ENCODE peak calls at places on chromosomes 16 and 17, in six cellular contexts. One of them, this sample, is unnamed.

GRCh38 chr16:69691980-69692911 is 34.1 kb downstream of the NQO1 start:
- DNase-seq in cardiac muscle cell: peak; percentile 19
- DNase-seq in heart left ventricle: no peak
- DNase-seq in AG09309: no peak
- DNase-seq in A673: no peak
- DNase-seq in tibial artery: no peak
- DNase-seq in this sample: no peak

GRCh38 chr16:88466175-88466862 is 13.2 kb downstream of the ZFPM1 start:
- DNase-seq in cardiac muscle cell: no peak
- DNase-seq in heart left ventricle: no peak
- DNase-seq in AG09309: no peak
- DNase-seq in A673: no peak
- DNase-seq in tibial artery: no peak
- DNase-seq in this sample: no peak

GRCh38 chr17:17139972-17140589 is 66.1 kb downstream of the PLD6 start:
- DNase-seq in cardiac muscle cell: no peak
- DNase-seq in heart left ventricle: no peak
- DNase-seq in AG09309: no peak
- DNase-seq in A673: no peak
- DNase-seq in tibial artery: no peak
- DNase-seq in this sample: no peak

GRCh38 chr17:43547189-43547550 is 1.0 kb upstream of the ETV4 start:
- DNase-seq in cardiac muscle cell: no peak
- DNase-seq in heart left ventricle: no peak
- DNase-seq in AG09309: no peak
- DNase-seq in A673: no peak
- DNase-seq in tibial artery: no peak
- DNase-seq in this sample: no peak

GRCh38 chr17:36844601-36845000 is 92.7 kb upstream of the LHX1 start:
- DNase-seq in cardiac muscle cell: no peak
- DNase-seq in heart left ventricle: no peak
- DNase-seq in AG09309: no peak
- DNase-seq in A673: no peak
- DNase-seq in tibial artery: no peak
- DNase-seq in this sample: no peak

GRCh38 chr17:8408371-8408770 is 10.7 kb upstream of the RNF222 start:
- DNase-seq in cardiac muscle cell: no peak
- DNase-seq in heart left ventricle: no peak
- DNase-seq in AG09309: no peak
- DNase-seq in A673: no peak
- DNase-seq in tibial artery: peak; percentile 56
- DNase-seq in this sample: no peak

GRCh38 chr17:44001461-44001920 is 2.9 kb upstream of the NAGS start:
- DNase-seq in cardiac muscle cell: no peak
- DNase-seq in heart left ventricle: no peak
- DNase-seq in AG09309: no peak
- DNase-seq in A673: no peak
- DNase-seq in tibial artery: no peak
- DNase-seq in this sample: no peak

GRCh38 chr17:2022647-2023046 is 2.5 kb downstream of the RTN4RL1 start:
- DNase-seq in cardiac muscle cell: no peak
- DNase-seq in heart left ventricle: no peak
- DNase-seq in AG09309: no peak
- DNase-seq in A673: no peak
- DNase-seq in tibial artery: no peak
- DNase-seq in this sample: no peak

GRCh38 chr17:46975287-46975686 is 3.8 kb downstream of the RPRML start:
- DNase-seq in cardiac muscle cell: no peak
- DNase-seq in heart left ventricle: no peak
- DNase-seq in AG09309: no peak
- DNase-seq in A673: no peak
- DNase-seq in tibial artery: no peak
- DNase-seq in this sample: no peak

GRCh38 chr17:376936-377863 is 24.6 kb upstream of the RPH3AL start:
- DNase-seq in cardiac muscle cell: no peak
- DNase-seq in heart left ventricle: peak; percentile 66
- DNase-seq in AG09309: peak; percentile 25
- DNase-seq in A673: no peak
- DNase-seq in tibial artery: peak; percentile 17
- DNase-seq in this sample: no peak

GRCh38 chr16:87178977-87179376 is 138.2 kb downstream of the C16orf95 start:
- DNase-seq in cardiac muscle cell: peak; percentile 84
- DNase-seq in heart left ventricle: peak; percentile 79
- DNase-seq in AG09309: peak; percentile 16
- DNase-seq in A673: no peak
- DNase-seq in tibial artery: no peak
- DNase-seq in this sample: no peak

GRCh38 chr17:73317554-73318426 is 6.0 kb upstream of the CDC42EP4 start:
- DNase-seq in cardiac muscle cell: no peak
- DNase-seq in heart left ventricle: no peak
- DNase-seq in AG09309: no peak
- DNase-seq in A673: no peak
- DNase-seq in tibial artery: no peak
- DNase-seq in this sample: no peak

GRCh38 chr17:74192950-74193781 is 10.3 kb upstream of the RPL38 start:
- DNase-seq in cardiac muscle cell: no peak
- DNase-seq in heart left ventricle: peak; percentile 79
- DNase-seq in AG09309: no peak
- DNase-seq in A673: no peak
- DNase-seq in tibial artery: peak; percentile 83
- DNase-seq in this sample: peak; percentile 100

GRCh38 chr16:79629003-79629402 is 28.5 kb upstream of the MAF start:
- DNase-seq in cardiac muscle cell: no peak
- DNase-seq in heart left ventricle: no peak
- DNase-seq in AG09309: no peak
- DNase-seq in A673: no peak
- DNase-seq in tibial artery: no peak
- DNase-seq in this sample: no peak

GRCh38 chr16:79632289-79632688 is 31.8 kb upstream of the MAF start:
- DNase-seq in cardiac muscle cell: no peak
- DNase-seq in heart left ventricle: no peak
- DNase-seq in AG09309: no peak
- DNase-seq in A673: no peak
- DNase-seq in tibial artery: no peak
- DNase-seq in this sample: no peak

GRCh38 chr16:79627092-79627491 is 26.6 kb upstream of the MAF start:
- DNase-seq in cardiac muscle cell: no peak
- DNase-seq in heart left ventricle: no peak
- DNase-seq in AG09309: no peak
- DNase-seq in A673: no peak
- DNase-seq in tibial artery: no peak
- DNase-seq in this sample: no peak

GRCh38 chr16:79625738-79626137 is 25.2 kb upstream of the MAF start:
- DNase-seq in cardiac muscle cell: no peak
- DNase-seq in heart left ventricle: no peak
- DNase-seq in AG09309: no peak
- DNase-seq in A673: no peak
- DNase-seq in tibial artery: no peak
- DNase-seq in this sample: no peak

DNA sequence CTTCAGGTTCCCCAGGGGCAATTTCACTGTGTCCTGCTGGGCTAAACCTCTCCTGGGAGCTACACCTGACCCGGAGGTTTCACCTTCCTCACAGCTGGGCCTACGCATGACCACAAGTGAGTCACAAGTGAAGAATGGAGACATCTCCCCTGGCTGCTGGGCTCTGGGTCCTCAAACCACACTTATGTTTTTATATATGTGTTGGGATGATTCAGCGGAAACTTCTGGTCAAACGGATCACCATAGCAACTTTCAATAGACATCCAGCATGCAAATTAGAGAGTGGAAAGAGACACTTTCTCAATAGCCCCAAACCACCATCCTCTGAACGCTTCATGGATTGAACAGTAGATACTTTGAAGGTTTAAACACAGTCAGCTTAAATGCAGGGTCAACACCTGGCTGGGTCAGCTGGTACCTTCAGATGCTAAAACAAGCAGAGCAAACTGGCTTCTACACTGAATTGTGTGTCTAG is 28.0 kb upstream of the MAF start:
- DNase-seq in cardiac muscle cell: peak; percentile 9
- DNase-seq in heart left ventricle: no peak
- DNase-seq in AG09309: no peak
- DNase-seq in A673: no peak
- DNase-seq in tibial artery: no peak
- DNase-seq in this sample: no peak
- H3K4me3 ChIP-seq in cardiac muscle cell: no peak overlapping the region
- H3K4me3 ChIP-seq in heart left ventricle: no peak overlapping the region
- H3K4me3 ChIP-seq in AG09309: no peak overlapping the region
- H3K4me3 ChIP-seq in A673: no peak overlapping the region
- H3K4me3 ChIP-seq in tibial artery: no peak overlapping the region
- H3K4me3 ChIP-seq in this sample: no peak overlapping the region

GRCh38 chr16:979859-980594 is 1.5 kb upstream of the SOX8 start:
- DNase-seq in cardiac muscle cell: no peak
- DNase-seq in heart left ventricle: peak; percentile 61
- DNase-seq in AG09309: no peak
- DNase-seq in A673: no peak
- DNase-seq in tibial artery: no peak
- DNase-seq in this sample: no peak

GRCh38 chr16:982152-983043 is 828 bp downstream of the SOX8 start:
- DNase-seq in cardiac muscle cell: no peak
- DNase-seq in heart left ventricle: peak; percentile 60
- DNase-seq in AG09309: no peak
- DNase-seq in A673: no peak
- DNase-seq in tibial artery: no peak
- DNase-seq in this sample: no peak

GRCh38 chr16:983044-984030 is 1.8 kb downstream of the SOX8 start:
- DNase-seq in cardiac muscle cell: peak; percentile 10
- DNase-seq in heart left ventricle: peak; percentile 61
- DNase-seq in AG09309: no peak
- DNase-seq in A673: peak; percentile 42
- DNase-seq in tibial artery: no peak
- DNase-seq in this sample: no peak

GRCh38 chr16:980595-980854 is 1.0 kb upstream of the SOX8 start:
- DNase-seq in cardiac muscle cell: no peak
- DNase-seq in heart left ventricle: no peak
- DNase-seq in AG09309: no peak
- DNase-seq in A673: no peak
- DNase-seq in tibial artery: no peak
- DNase-seq in this sample: no peak

DNA sequence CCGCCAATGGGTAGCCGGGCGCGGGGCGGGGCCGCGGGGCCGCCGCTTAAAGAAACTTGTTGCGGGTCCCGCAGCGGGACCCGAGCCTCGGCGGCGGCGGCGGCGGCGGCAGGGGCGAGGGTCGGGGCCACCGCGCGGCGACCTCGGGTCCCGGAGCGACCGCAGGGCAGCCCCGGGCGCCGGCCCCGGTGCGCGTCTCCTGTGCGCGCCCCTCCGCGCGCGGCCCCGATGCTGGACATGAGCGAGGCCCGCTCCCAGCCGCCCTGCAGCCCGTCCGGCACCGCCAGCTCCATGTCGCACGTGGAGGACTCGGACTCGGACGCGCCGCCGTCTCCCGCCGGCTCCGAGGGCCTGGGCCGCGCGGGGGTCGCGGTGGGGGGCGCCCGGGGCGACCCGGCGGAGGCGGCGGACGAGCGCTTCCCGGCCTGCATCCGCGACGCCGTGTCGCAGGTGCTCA is at the start of gene SOX8:
- DNase-seq in cardiac muscle cell: no peak
- DNase-seq in heart left ventricle: peak; percentile 65
- DNase-seq in AG09309: no peak
- DNase-seq in A673: no peak
- DNase-seq in tibial artery: no peak
- DNase-seq in this sample: no peak
- H3K4me3 ChIP-seq in cardiac muscle cell: peak within 1 kb of the TSS; percentile 46
- H3K4me3 ChIP-seq in heart left ventricle: peak within 1 kb of the TSS; percentile 41
- H3K4me3 ChIP-seq in AG09309: peak within 1 kb of the TSS; percentile 31
- H3K4me3 ChIP-seq in A673: peak within 1 kb of the TSS; percentile 57
- H3K4me3 ChIP-seq in tibial artery: peak within 1 kb of the TSS; percentile 47
- H3K4me3 ChIP-seq in this sample: peak within 1 kb of the TSS; percentile 86

GRCh38 chr16:67327774-67328173 is 1.2 kb downstream of the LRRC36 start:
- DNase-seq in cardiac muscle cell: no peak
- DNase-seq in heart left ventricle: no peak
- DNase-seq in AG09309: no peak
- DNase-seq in A673: no peak
- DNase-seq in tibial artery: no peak
- DNase-seq in this sample: no peak
- H3K4me3 ChIP-seq in cardiac muscle cell: no peak overlapping the region
- H3K4me3 ChIP-seq in heart left ventricle: no peak overlapping the region
- H3K4me3 ChIP-seq in AG09309: no peak overlapping the region
- H3K4me3 ChIP-seq in A673: no peak overlapping the region
- H3K4me3 ChIP-seq in tibial artery: no peak overlapping the region
- H3K4me3 ChIP-seq in this sample: no peak overlapping the region

DNA sequence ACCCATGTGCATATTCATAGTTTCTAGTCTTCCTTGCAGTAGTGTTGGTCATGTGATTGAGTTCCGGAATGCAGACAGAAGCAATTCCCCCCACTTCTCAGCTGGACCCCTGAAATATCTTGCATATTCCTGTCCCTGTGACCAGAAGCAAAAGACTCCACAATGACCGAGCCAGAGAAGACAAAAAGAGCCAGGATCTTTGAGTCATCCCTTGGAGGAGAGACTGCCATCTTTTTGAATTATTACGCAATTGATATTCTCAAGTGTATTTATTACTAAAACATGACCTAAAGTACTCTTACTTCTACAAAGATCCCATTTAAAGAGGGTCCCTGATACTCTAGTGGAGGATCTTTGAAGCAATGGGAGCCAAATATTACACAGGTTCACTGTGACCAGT is 43.5 kb downstream of the SOX9 start:
- DNase-seq in cardiac muscle cell: no peak
- DNase-seq in heart left ventricle: no peak
- DNase-seq in AG09309: no peak
- DNase-seq in A673: no peak
- DNase-seq in tibial artery: no peak
- DNase-seq in this sample: no peak
- H3K4me3 ChIP-seq in cardiac muscle cell: no peak overlapping the region
- H3K4me3 ChIP-seq in heart left ventricle: no peak overlapping the region
- H3K4me3 ChIP-seq in AG09309: no peak overlapping the region
- H3K4me3 ChIP-seq in A673: no peak overlapping the region
- H3K4me3 ChIP-seq in tibial artery: no peak overlapping the region
- H3K4me3 ChIP-seq in this sample: no peak overlapping the region

DNA sequence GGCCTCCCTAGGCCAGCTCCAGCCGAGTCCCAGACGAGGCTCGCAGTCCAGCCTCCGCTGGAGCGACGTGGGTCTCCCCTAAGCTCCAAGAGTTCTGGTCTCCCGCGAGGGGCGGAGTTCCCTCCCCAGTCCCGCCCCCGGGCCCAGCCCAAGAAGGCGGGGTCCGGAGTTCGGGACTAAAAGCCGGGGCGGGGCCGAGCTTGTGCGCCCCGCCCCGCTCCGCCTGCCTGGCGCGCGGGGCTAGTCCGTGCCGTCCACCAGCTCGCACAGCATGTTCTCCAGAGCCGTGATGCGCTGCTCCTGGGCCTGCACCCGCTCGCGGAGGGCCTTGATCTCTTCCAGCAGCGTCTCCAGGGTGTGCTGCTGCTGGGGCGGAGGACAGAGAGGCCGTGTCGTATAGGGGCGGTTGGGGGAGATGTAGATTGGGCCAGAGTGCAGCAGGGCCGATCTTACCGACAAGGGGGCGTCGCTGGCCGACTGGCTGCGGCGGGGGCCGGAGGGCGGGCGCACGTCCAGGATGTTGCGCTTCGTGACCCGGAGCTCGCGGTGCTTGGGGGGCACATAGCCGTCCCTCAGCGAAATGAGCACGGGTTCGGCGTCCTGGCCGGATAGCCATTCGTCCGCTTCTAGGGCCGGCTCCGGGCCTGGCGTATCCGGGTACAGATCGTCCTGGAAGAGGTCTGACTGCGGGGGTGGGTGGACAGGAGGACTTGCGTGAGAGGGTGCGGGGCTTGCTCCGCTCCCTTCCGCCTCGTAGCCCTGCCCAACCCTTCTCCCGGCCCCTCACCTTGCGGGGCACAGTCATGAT is 7.0 kb downstream of the CORO6 start:
- DNase-seq in cardiac muscle cell: peak; percentile 92
- DNase-seq in heart left ventricle: peak; percentile 91
- DNase-seq in AG09309: no peak
- DNase-seq in A673: peak; percentile 94
- DNase-seq in tibial artery: peak; percentile 93
- DNase-seq in this sample: no peak
- H3K4me3 ChIP-seq in cardiac muscle cell: no peak overlapping the region
- H3K4me3 ChIP-seq in heart left ventricle: peak overlapping the region; percentile 29
- H3K4me3 ChIP-seq in AG09309: peak overlapping the region; percentile 27
- H3K4me3 ChIP-seq in A673: peak overlapping the region; percentile 8
- H3K4me3 ChIP-seq in tibial artery: peak overlapping the region; percentile 32
- H3K4me3 ChIP-seq in this sample: no peak overlapping the region

This sample was measured in SJCRH30.